ENCODE peak calls at places on chromosomes 12 and 14, in four cellular contexts. H is kidney, Q is fibroblast of lung, Z is DND-41. J is an unnamed sample. For H3K4me1, the result is how much of the 10 kb centered on the place peaks cover.

GRCh38 chr12:64480148-64480547 is 28.2 kb downstream of the TBK1 start:
- DNase-seq in H (no peak), Q (peak), Z (no peak), J (no peak)

GRCh38 chr14:33934043-33934750 is 16.7 kb downstream of the EGLN3 start:
- DNase-seq in H (no peak), Q (no peak), Z (no peak), J (no peak)

GRCh38 chr12:109863961-109864712 is 16.2 kb downstream of the GLTP start:
- DNase-seq in H (no peak), Q (peak), Z (no peak), J (no peak)

GRCh38 chr14:63563370-63564026 is 20.3 kb upstream of the PPP2R5E start:
- DNase-seq in H (no peak), Q (no peak), Z (no peak), J (no peak)

GRCh38 chr14:96189288-96189711 is 15.3 kb upstream of the BDKRB2 start:
- DNase-seq in H (peak), Q (peak), Z (no peak), J (no peak)

GRCh38 chr12:15534870-15535269 is 212.6 kb downstream of the PTPRO start:
- DNase-seq in H (no peak), Q (peak), Z (no peak), J (no peak)

GRCh38 chr12:132899033-132899432 is 11.6 kb upstream of the CHFR start:
- DNase-seq in H (no peak), Q (no peak), Z (no peak), J (no peak)

GRCh38 chr14:97687944-97688625 is 890.9 kb downstream of the VRK1 start:
- DNase-seq in H (no peak), Q (no peak), Z (no peak), J (no peak)

GRCh38 chr14:72420749-72421452 is 473.0 kb downstream of the DPF3 start:
- DNase-seq in H (peak), Q (peak), Z (peak), J (peak)

GRCh38 chr12:74339211-74339610 is 198.4 kb upstream of the ATXN7L3B start:
- DNase-seq in H (no peak), Q (no peak), Z (no peak), J (no peak)

GRCh38 chr14:73289308-73289707 is 52.0 kb downstream of the PAPLN start:
- DNase-seq in H (no peak), Q (no peak), Z (no peak), J (no peak)

GRCh38 chr14:103594265-103594664 is 31.5 kb downstream of the COA8 start:
- DNase-seq in H (peak), Q (peak), Z (no peak), J (no peak)

GRCh38 chr14:71591929-71592328 is 340.3 kb upstream of the RGS6 start:
- DNase-seq in H (no peak), Q (peak), Z (peak), J (no peak)

GRCh38 chr12:121228919-121229650 is 19.2 kb downstream of the P2RX4 start:
- DNase-seq in H (peak), Q (no peak), Z (no peak), J (no peak)

GRCh38 chr12:89228466-89228865 is 123.8 kb downstream of the DUSP6 start:
- DNase-seq in H (no peak), Q (no peak), Z (no peak), J (no peak)

GRCh38 chr14:70731447-70732239 is 77.7 kb downstream of the MAP3K9 start:
- DNase-seq in H (no peak), Q (no peak), Z (no peak), J (no peak)

GRCh38 chr12:25557830-25558436 is 4.8 kb upstream of the LMNTD1 start:
- DNase-seq in H (no peak), Q (peak), Z (peak), J (no peak)

GRCh38 chr14:49950275-49951250 is 57.7 kb downstream of the ARF6 start:
- DNase-seq in H (peak), Q (no peak), Z (no peak), J (no peak)

GRCh38 chr12:47742253-47742825 is 16.3 kb downstream of the RAPGEF3 start:
- DNase-seq in H (peak), Q (peak), Z (peak), J (peak)

GRCh38 chr14:64940336-64940910 is 2.1 kb downstream of the GPX2 start:
- DNase-seq in H (peak), Q (no peak), Z (no peak), J (no peak)

GRCh38 chr14:89017417-89017816 is 193.0 kb downstream of the TTC8 start:
- DNase-seq in H (no peak), Q (no peak), Z (no peak), J (no peak)

GRCh38 chr14:22296088-22296487 is 292.9 kb downstream of the DAD1 start:
- DNase-seq in H (no peak), Q (no peak), Z (no peak), J (no peak)

GRCh38 chr12:88108021-88108420 is 33.9 kb downstream of the CEP290 start:
- DNase-seq in H (no peak), Q (peak), Z (no peak), J (no peak)

GRCh38 chr14:91149462-91149861 is 35.6 kb downstream of the DGLUCY start:
- DNase-seq in H (no peak), Q (peak), Z (no peak), J (no peak)

GRCh38 chr14:60003991-60004390 is 84.0 kb downstream of the LRRC9 start:
- DNase-seq in H (no peak), Q (no peak), Z (no peak), J (no peak)

GRCh38 chr12:57086951-57087688 is 1.8 kb upstream of the NAB2 start:
- DNase-seq in H (peak), Q (peak), Z (peak), J (peak)

GRCh38 chr12:57087689-57088441 is 1.0 kb upstream of the NAB2 start:
- DNase-seq in H (peak), Q (peak), Z (peak), J (peak)

GRCh38 chr12:57089259-57090245 is 638 bp downstream of the NAB2 start:
- DNase-seq in H (peak), Q (peak), Z (peak), J (peak)

GRCh38 chr12:57090456-57090855 is 1.5 kb downstream of the NAB2 start:
- DNase-seq in H (no peak), Q (no peak), Z (no peak), J (no peak)

GRCh38 chr12:57088442-57089258 is at the start of gene NAB2:
- DNase-seq in H (peak), Q (peak), Z (peak), J (peak)
- H3K4me1 ChIP-seq in H (under half), Q (under half), Z (under half), J (half or more)

GRCh38 chr12:66189476-66189823 is 436 bp downstream of the IRAK3 start:
- DNase-seq in H (no peak), Q (no peak), Z (no peak), J (no peak)
- H3K27ac ChIP-seq in H (peak), Q (no peak), Z (no peak), J (no peak)

DNA sequence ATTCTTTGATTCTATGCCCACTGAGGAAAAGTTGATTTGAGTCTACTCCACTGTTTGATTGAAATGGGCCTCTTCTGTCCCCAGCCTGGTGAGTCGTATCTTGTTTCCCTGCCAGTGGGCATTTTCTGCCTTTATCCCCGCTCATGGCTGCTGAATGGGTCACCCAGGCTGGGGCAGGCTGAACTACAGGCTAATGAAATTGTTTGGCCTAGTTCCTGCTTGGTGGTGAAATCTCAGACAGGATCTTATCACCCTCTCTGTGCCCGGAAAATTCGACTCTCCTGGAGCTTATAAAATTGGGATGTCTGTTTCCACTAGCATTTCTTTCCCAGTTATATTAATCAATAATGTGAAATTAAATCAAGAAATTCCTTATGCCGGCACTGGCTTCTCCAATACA is 65.0 kb downstream of the CHST11 start:
- DNase-seq in H (no peak), Q (peak), Z (no peak), J (no peak)
- H3K4me3 ChIP-seq in H (no peak), Q (no peak), Z (no peak), J (no peak)

GRCh38 chr14:104686624-104687517 is 2.5 kb upstream of the INF2 start:
- DNase-seq in H (peak), Q (no peak), Z (peak), J (no peak)
- H3K4me1 ChIP-seq in H (under half), Q (under half), Z (under half), J (half or more)